ENCODE peak calls at places on chromosomes 3 and 15, in four cellular contexts. One of them, this sample, is unnamed.

GRCh38 chr3:119690043-119690656 is 12.7 kb upstream of the CFAP91 start:
- DNase-seq in H1: no peak
- DNase-seq in GM12878: no peak
- DNase-seq in HepG2: peak
- DNase-seq in this sample: peak

GRCh38 chr15:76057332-76058000 is 2.3 kb upstream of the TMEM266 start:
- DNase-seq in H1: no peak
- DNase-seq in GM12878: no peak
- DNase-seq in HepG2: peak
- DNase-seq in this sample: peak

GRCh38 chr3:72082121-72082715 is 297.3 kb upstream of the PROK2 start:
- DNase-seq in H1: no peak
- DNase-seq in GM12878: peak
- DNase-seq in HepG2: no peak
- DNase-seq in this sample: no peak

GRCh38 chr3:13653631-13654279 is 104.8 kb downstream of the FBLN2 start:
- DNase-seq in H1: no peak
- DNase-seq in GM12878: no peak
- DNase-seq in HepG2: no peak
- DNase-seq in this sample: no peak

GRCh38 chr3:128390867-128391266 is 75.8 kb downstream of the DNAJB8 start:
- DNase-seq in H1: no peak
- DNase-seq in GM12878: no peak
- DNase-seq in HepG2: no peak
- DNase-seq in this sample: no peak

GRCh38 chr3:109480014-109480413 is 142.7 kb upstream of the DPPA4 start:
- DNase-seq in H1: no peak
- DNase-seq in GM12878: no peak
- DNase-seq in HepG2: no peak
- DNase-seq in this sample: no peak

GRCh38 chr15:31501536-31502157 is 175.0 kb downstream of the KLF13 start:
- DNase-seq in H1: no peak
- DNase-seq in GM12878: no peak
- DNase-seq in HepG2: no peak
- DNase-seq in this sample: no peak

GRCh38 chr3:125043599-125044151 is 12.1 kb downstream of the HEG1 start:
- DNase-seq in H1: no peak
- DNase-seq in GM12878: no peak
- DNase-seq in HepG2: no peak
- DNase-seq in this sample: no peak

GRCh38 chr15:69280783-69281182 is 17.9 kb upstream of the PAQR5 start:
- DNase-seq in H1: no peak
- DNase-seq in GM12878: no peak
- DNase-seq in HepG2: no peak
- DNase-seq in this sample: no peak

GRCh38 chr3:112293368-112294321 is at the start of gene SLC9C1:
- DNase-seq in H1: no peak
- DNase-seq in GM12878: peak
- DNase-seq in HepG2: peak
- DNase-seq in this sample: peak

GRCh38 chr3:15223684-15224575 is 17.9 kb downstream of the CAPN7 start:
- DNase-seq in H1: no peak
- DNase-seq in GM12878: no peak
- DNase-seq in HepG2: peak
- DNase-seq in this sample: no peak

GRCh38 chr3:107810195-107811071 is 280.4 kb downstream of the CD47 start:
- DNase-seq in H1: no peak
- DNase-seq in GM12878: peak
- DNase-seq in HepG2: peak
- DNase-seq in this sample: no peak

GRCh38 chr3:129558772-129559564 is 16.0 kb downstream of the H1-8 start:
- DNase-seq in H1: peak
- DNase-seq in GM12878: no peak
- DNase-seq in HepG2: peak
- DNase-seq in this sample: peak

GRCh38 chr3:141894524-141895176 is 18.2 kb downstream of the ATP1B3 start:
- DNase-seq in H1: no peak
- DNase-seq in GM12878: no peak
- DNase-seq in HepG2: peak
- DNase-seq in this sample: no peak

GRCh38 chr3:104521606-104522336 is 844.9 kb upstream of the ALCAM start:
- DNase-seq in H1: no peak
- DNase-seq in GM12878: peak
- DNase-seq in HepG2: no peak
- DNase-seq in this sample: no peak

GRCh38 chr3:143277531-143277930 is 158.0 kb downstream of the CHST2 start:
- DNase-seq in H1: no peak
- DNase-seq in GM12878: no peak
- DNase-seq in HepG2: no peak
- DNase-seq in this sample: no peak

GRCh38 chr3:175443682-175444081 is 584.5 kb downstream of the NAALADL2 start:
- DNase-seq in H1: no peak
- DNase-seq in GM12878: no peak
- DNase-seq in HepG2: no peak
- DNase-seq in this sample: no peak

DNA sequence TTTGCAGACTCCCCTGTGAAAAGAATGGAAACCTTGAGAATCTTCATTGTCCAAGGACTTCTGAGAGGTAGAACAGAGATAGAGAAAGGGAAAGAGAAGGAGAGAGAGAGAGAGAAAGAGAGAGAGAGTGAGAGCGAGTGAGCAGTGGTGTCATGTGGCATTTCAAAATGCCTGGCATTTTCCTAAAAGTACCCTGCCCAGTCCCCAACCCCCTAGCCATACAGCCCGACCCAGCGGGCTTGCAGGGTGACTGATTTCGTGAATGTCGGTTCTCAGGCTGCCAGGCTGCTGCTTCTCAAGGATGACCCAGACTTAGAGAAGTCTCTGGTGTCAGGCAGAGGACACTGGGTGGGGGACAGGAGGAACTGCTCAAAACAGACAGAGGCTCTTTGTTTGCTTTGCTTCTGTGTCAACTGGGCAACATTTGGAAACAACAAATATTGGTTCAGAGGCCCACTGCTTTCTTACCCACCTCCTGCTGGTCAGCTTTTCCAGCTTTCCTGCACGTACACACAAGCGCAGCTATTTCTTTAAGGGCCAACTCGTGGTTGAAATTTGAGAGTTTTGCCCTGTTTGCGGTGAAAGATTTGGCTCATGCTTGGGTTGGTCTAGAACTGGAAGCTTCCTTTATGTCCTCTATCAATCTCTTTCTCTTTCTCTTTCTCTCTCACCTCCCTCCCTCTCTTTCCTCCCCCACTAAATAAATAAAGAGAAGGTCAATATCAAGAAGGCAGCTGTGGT is 3.7 kb upstream of the TF start:
- DNase-seq in H1: no peak
- DNase-seq in GM12878: peak
- DNase-seq in HepG2: peak
- DNase-seq in this sample: no peak
- TF ChIP-seq BRCA1 in H1: no peak
- TF ChIP-seq BRCA1 in GM12878: no peak
- TF ChIP-seq BRCA1 in HepG2: no peak
- TF ChIP-seq BRCA1 in this sample: no peak

GRCh38 chr3:132209860-132210259 is 107.3 kb upstream of the ACP3 start:
- DNase-seq in H1: no peak
- DNase-seq in GM12878: no peak
- DNase-seq in HepG2: no peak
- DNase-seq in this sample: no peak

GRCh38 chr3:132205609-132206008 is 111.6 kb upstream of the ACP3 start:
- DNase-seq in H1: no peak
- DNase-seq in GM12878: no peak
- DNase-seq in HepG2: no peak
- DNase-seq in this sample: no peak

GRCh38 chr3:132211896-132212295 is 105.3 kb upstream of the ACP3 start:
- DNase-seq in H1: no peak
- DNase-seq in GM12878: no peak
- DNase-seq in HepG2: no peak
- DNase-seq in this sample: no peak

GRCh38 chr3:132210476-132211346 is 106.5 kb upstream of the ACP3 start:
- DNase-seq in H1: peak
- DNase-seq in GM12878: no peak
- DNase-seq in HepG2: peak
- DNase-seq in this sample: no peak
- TF ChIP-seq BRCA1 in H1: no peak
- TF ChIP-seq BRCA1 in GM12878: no peak
- TF ChIP-seq BRCA1 in HepG2: no peak
- TF ChIP-seq BRCA1 in this sample: no peak

GRCh38 chr15:40446144-40446543 is 5.4 kb downstream of the BAHD1 start:
- DNase-seq in H1: no peak
- DNase-seq in GM12878: no peak
- DNase-seq in HepG2: no peak
- DNase-seq in this sample: no peak

GRCh38 chr15:40444741-40445140 is 4.0 kb downstream of the BAHD1 start:
- DNase-seq in H1: no peak
- DNase-seq in GM12878: no peak
- DNase-seq in HepG2: no peak
- DNase-seq in this sample: no peak

GRCh38 chr15:40443846-40444245 is 3.1 kb downstream of the BAHD1 start:
- DNase-seq in H1: no peak
- DNase-seq in GM12878: no peak
- DNase-seq in HepG2: no peak
- DNase-seq in this sample: no peak

GRCh38 chr15:40443255-40443654 is 2.5 kb downstream of the BAHD1 start:
- DNase-seq in H1: no peak
- DNase-seq in GM12878: no peak
- DNase-seq in HepG2: no peak
- DNase-seq in this sample: no peak

GRCh38 chr15:40445411-40446055 is 4.8 kb downstream of the BAHD1 start:
- DNase-seq in H1: no peak
- DNase-seq in GM12878: no peak
- DNase-seq in HepG2: no peak
- DNase-seq in this sample: no peak
- TF ChIP-seq BRCA1 in H1: no peak
- TF ChIP-seq BRCA1 in GM12878: no peak
- TF ChIP-seq BRCA1 in HepG2: no peak
- TF ChIP-seq BRCA1 in this sample: no peak

GRCh38 chr15:96353931-96354730 is 23.6 kb downstream of the NR2F2 start:
- DNase-seq in H1: no peak
- DNase-seq in GM12878: no peak
- DNase-seq in HepG2: no peak
- DNase-seq in this sample: peak
- TF ChIP-seq BRCA1 in H1: no peak
- TF ChIP-seq BRCA1 in GM12878: no peak
- TF ChIP-seq BRCA1 in HepG2: no peak
- TF ChIP-seq BRCA1 in this sample: no peak

GRCh38 chr3:85922374-85922773 is 963.6 kb downstream of the CADM2 start:
- DNase-seq in H1: no peak
- DNase-seq in GM12878: no peak
- DNase-seq in HepG2: no peak
- DNase-seq in this sample: no peak
- TF ChIP-seq BRCA1 in H1: no peak
- TF ChIP-seq BRCA1 in GM12878: no peak
- TF ChIP-seq BRCA1 in HepG2: no peak
- TF ChIP-seq BRCA1 in this sample: no peak

DNA sequence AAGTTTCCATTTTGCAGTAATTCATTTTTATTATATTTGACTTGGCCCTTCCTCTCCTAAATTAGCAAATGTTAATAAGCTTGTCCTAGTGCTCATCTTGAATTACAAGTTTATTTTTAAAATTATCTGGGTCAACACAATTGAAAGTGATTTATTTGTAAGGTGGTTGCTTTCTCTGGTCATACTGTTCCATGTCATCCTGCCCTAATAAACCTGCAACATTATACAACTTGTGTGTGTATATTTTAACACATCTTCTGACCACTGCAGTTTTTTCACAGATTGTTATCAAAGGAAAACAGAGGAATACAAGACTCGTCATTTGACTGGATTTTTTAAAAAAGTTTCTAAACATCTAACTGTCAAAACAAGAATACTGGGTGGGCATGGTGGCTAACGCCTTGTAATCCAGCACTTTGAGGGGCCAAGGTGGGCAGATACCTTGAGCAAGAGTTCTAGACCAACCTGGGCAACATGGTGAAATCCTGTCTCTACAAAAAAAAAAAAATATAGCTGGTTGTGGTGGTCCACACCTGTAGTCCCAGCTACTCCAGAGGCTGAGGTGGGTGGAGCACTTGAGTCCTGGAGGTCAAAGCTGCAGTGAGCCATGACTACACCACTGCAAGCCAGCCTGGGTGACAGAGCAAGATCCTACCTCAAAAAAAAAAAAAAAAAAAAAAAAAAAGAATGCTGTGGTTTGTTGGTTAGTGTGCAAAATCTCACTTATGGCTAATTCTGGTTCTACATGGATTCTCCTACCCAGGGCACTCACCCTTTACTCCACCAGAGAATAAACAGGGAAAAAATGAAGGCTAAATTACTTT is 5.0 kb upstream of the LRRFIP2 start:
- DNase-seq in H1: no peak
- DNase-seq in GM12878: no peak
- DNase-seq in HepG2: peak
- DNase-seq in this sample: no peak
- TF ChIP-seq BRCA1 in H1: no peak
- TF ChIP-seq BRCA1 in GM12878: no peak
- TF ChIP-seq BRCA1 in HepG2: no peak
- TF ChIP-seq BRCA1 in this sample: no peak

This sample was measured in K562.